ENCODE peak calls at places on chromosomes 7 and 10, in eight cellular contexts. G is NCI-H2081; C is activated T-cell treated with anti-CD3 and anti-CD28 coated beads for 48 hours; F is CD4-positive, CD25-positive, alpha-beta regulatory T cell; T is posterior cingulate gyrus; Y is EL; L is right cardiac atrium; M is cardiac fibroblast. R is an unnamed sample.

GRCh38 chr7:77525231-77525630 is 11.9 kb upstream of the PTPN12 start:
- DNase-seq in G (no peak), C (no peak), F (no peak), T (no peak), Y (no peak), L (no peak), M (no peak), R (peak; percentile 21)

GRCh38 chr7:78247910-78248689 is 449.5 kb downstream of the PHTF2 start:
- DNase-seq in G (no peak), C (no peak), F (no peak), T (no peak), Y (no peak), L (no peak), M (no peak), R (no peak)

GRCh38 chr10:89805599-89806013 is 104.2 kb downstream of the KIF20B start:
- DNase-seq in G (no peak), C (peak; percentile 54), F (peak; percentile 13), T (no peak), Y (no peak), L (no peak), M (no peak), R (no peak)

GRCh38 chr10:5812283-5813090 is 747 bp downstream of the GDI2 start:
- DNase-seq in G (peak; percentile 2), C (peak; percentile 43), F (peak; percentile 53), T (no peak), Y (peak; percentile 35), L (peak; percentile 57), M (peak; percentile 22), R (peak; percentile 50)

GRCh38 chr10:79074732-79075131 is 6.0 kb downstream of the ZMIZ1 start:
- DNase-seq in G (no peak), C (no peak), F (no peak), T (no peak), Y (no peak), L (no peak), M (no peak), R (no peak)

GRCh38 chr7:94190599-94191061 is 186.5 kb upstream of the BET1 start:
- DNase-seq in G (no peak), C (no peak), F (no peak), T (no peak), Y (peak; percentile 97), L (peak; percentile 13), M (peak; percentile 94), R (peak; percentile 98)

GRCh38 chr7:101269664-101270063 is 24.8 kb upstream of the FIS1 start:
- DNase-seq in G (no peak), C (no peak), F (no peak), T (no peak), Y (no peak), L (no peak), M (no peak), R (no peak)

GRCh38 chr10:113680172-113681111 is 730 bp downstream of the CASP7 start:
- DNase-seq in G (peak; percentile 2), C (peak; percentile 34), F (peak; percentile 54), T (no peak), Y (peak; percentile 88), L (peak; percentile 56), M (peak; percentile 64), R (peak; percentile 91)

GRCh38 chr7:155169498-155170065 is 99.5 kb downstream of the HTR5A start:
- DNase-seq in G (no peak), C (no peak), F (no peak), T (no peak), Y (no peak), L (no peak), M (no peak), R (no peak)

GRCh38 chr10:17785276-17785935 is 23.7 kb upstream of the MRC1 start:
- DNase-seq in G (no peak), C (no peak), F (no peak), T (no peak), Y (no peak), L (no peak), M (no peak), R (peak; percentile 28)

GRCh38 chr7:139883814-139884213 is 54.8 kb downstream of the TBXAS1 start:
- DNase-seq in G (no peak), C (no peak), F (no peak), T (no peak), Y (no peak), L (no peak), M (no peak), R (no peak)

GRCh38 chr10:106682175-106682574 is 482.3 kb downstream of the SORCS1 start:
- DNase-seq in G (no peak), C (no peak), F (no peak), T (no peak), Y (peak; percentile 49), L (no peak), M (peak; percentile 19), R (no peak)

GRCh38 chr10:100173035-100173434 is 12.8 kb downstream of the ERLIN1 start:
- DNase-seq in G (no peak), C (no peak), F (no peak), T (no peak), Y (no peak), L (no peak), M (no peak), R (no peak)

GRCh38 chr10:121455377-121455776 is 142.9 kb downstream of the FGFR2 start:
- DNase-seq in G (no peak), C (no peak), F (no peak), T (no peak), Y (no peak), L (no peak), M (no peak), R (no peak)

GRCh38 chr7:154909241-154910105 is 93.5 kb downstream of the PAXIP1 start:
- DNase-seq in G (no peak), C (no peak), F (no peak), T (no peak), Y (no peak), L (no peak), M (no peak), R (no peak)

GRCh38 chr10:61902448-61903183 is 1.1 kb downstream of the ARID5B start:
- DNase-seq in G (peak; percentile 52), C (peak; percentile 16), F (peak; percentile 78), T (no peak), Y (peak; percentile 64), L (no peak), M (peak; percentile 77), R (peak; percentile 61)

GRCh38 chr7:25998499-25998898 is 153.5 kb upstream of the NFE2L3 start:
- DNase-seq in G (no peak), C (no peak), F (no peak), T (no peak), Y (no peak), L (no peak), M (no peak), R (no peak)

GRCh38 chr7:12458520-12459131 is 55.0 kb upstream of the VWDE start:
- DNase-seq in G (peak; percentile 71), C (no peak), F (peak; percentile 31), T (no peak), Y (peak; percentile 49), L (no peak), M (peak; percentile 61), R (peak; percentile 35)

GRCh38 chr10:73910764-73911552 is at the start of gene PLAU:
- DNase-seq in G (no peak), C (no peak), F (peak; percentile 68), T (peak; percentile 9), Y (peak; percentile 56), L (peak; percentile 56), M (no peak), R (peak; percentile 29)

GRCh38 chr7:91398341-91398740 is 134.1 kb downstream of the FZD1 start:
- DNase-seq in G (peak; percentile 78), C (no peak), F (no peak), T (no peak), Y (no peak), L (no peak), M (no peak), R (no peak)